ENCODE peak calls at places on chromosomes 7 and 10, in five cellular contexts. G is endothelial cell of umbilical vein; U is cardiac fibroblast; C is activated CD4-positive, CD25-positive, alpha-beta regulatory T cell; N is stimulated activated effector memory CD8-positive, alpha-beta T cell treated with anti-CD3 and anti-CD28 coated beads, Interleukin-12 subunit alpha, Interleukin-12 subunit beta, amount 100 ng/mL, for 72 hours. H is an unnamed sample.

GRCh38 chr10:16792675-16793074 is 24.5 kb downstream of the RSU1 start:
- DNase-seq in N (no peak), C (no peak), G (no peak), U (peak), H (no peak)

GRCh38 chr7:80634505-80634904 is 3.9 kb upstream of the CD36 start:
- DNase-seq in N (no peak), U (peak), G (peak), C (no peak), H (no peak)

GRCh38 chr7:2258661-2259365 is 16.8 kb downstream of the NUDT1 start:
- DNase-seq in U (no peak), N (no peak), C (no peak), G (no peak), H (peak)

GRCh38 chr7:102992820-102993531 is 80.2 kb downstream of the LRRC17 start:
- DNase-seq in U (peak), N (no peak), C (no peak), G (peak), H (no peak)

GRCh38 chr7:49483142-49483541 is 290.3 kb upstream of the VWC2 start:
- DNase-seq in N (no peak), C (no peak), G (no peak), U (no peak), H (no peak)

GRCh38 chr7:66125052-66125694 is 10.5 kb downstream of the CRCP start:
- DNase-seq in N (no peak), U (no peak), C (no peak), G (no peak), H (no peak)

GRCh38 chr7:128781126-128781525 is 5.5 kb upstream of the OPN1SW start:
- DNase-seq in G (no peak), N (no peak), U (peak), C (no peak), H (no peak)

GRCh38 chr10:75606203-75606779 is 174.9 kb downstream of the LRMDA start:
- DNase-seq in N (no peak), U (no peak), G (no peak), C (no peak), H (no peak)

GRCh38 chr10:1048349-1048731 is 579 bp downstream of the IDI1 start:
- DNase-seq in G (no peak), U (peak), N (no peak), C (peak), H (no peak)

GRCh38 chr10:12699756-12700556 is 301.6 kb downstream of the CCDC3 start:
- DNase-seq in N (no peak), U (no peak), G (no peak), C (no peak), H (no peak)

GRCh38 chr10:86657396-86658011 is 3.2 kb downstream of the OPN4 start:
- DNase-seq in G (no peak), U (peak), C (no peak), N (no peak), H (no peak)

H was measured in GM12892.